ENCODE peak calls at places on chromosome 7, in ten cellular contexts. W, X, O, L, D, N, E, R, Q and C are unnamed samples.

GRCh38 chr7:129644634-129645230 is 33.2 kb downstream of the NRF1 start:
- DNase-seq in W (peak; percentile 67), X (peak; percentile 54), O (no peak), L (peak; percentile 39), D (peak; percentile 63), N (no peak), E (peak; percentile 81), R (peak; percentile 50), Q (no peak), C (peak; percentile 61)

GRCh38 chr7:122217125-122217524 is 73.1 kb upstream of the AASS start:
- DNase-seq in W (peak; percentile 81), X (no peak), O (no peak), L (no peak), D (no peak), N (no peak), E (no peak), R (no peak), Q (no peak), C (no peak)

GRCh38 chr7:141654551-141654950 is 47.4 kb downstream of the DENND11 start:
- DNase-seq in W (peak; percentile 74), X (peak; percentile 89), O (peak; percentile 67), L (peak; percentile 59), D (peak; percentile 69), N (peak; percentile 41), E (peak; percentile 92), R (peak; percentile 67), Q (peak; percentile 93), C (peak; percentile 59)

GRCh38 chr7:24827589-24827988 is 70.3 kb upstream of the GSDME start:
- DNase-seq in W (peak; percentile 9), X (no peak), O (no peak), L (no peak), D (no peak), N (no peak), E (no peak), R (peak; percentile 86), Q (no peak), C (peak; percentile 64)

GRCh38 chr7:28570970-28571288 is 158.6 kb downstream of the CREB5 start:
- DNase-seq in W (peak; percentile 82), X (no peak), O (no peak), L (no peak), D (peak; percentile 98), N (no peak), E (no peak), R (peak; percentile 45), Q (no peak), C (peak; percentile 28)

GRCh38 chr7:44988718-44989117 is 9.9 kb upstream of the MYO1G start:
- DNase-seq in W (no peak), X (no peak), O (no peak), L (no peak), D (no peak), N (no peak), E (no peak), R (no peak), Q (peak; percentile 30), C (no peak)

GRCh38 chr7:90492250-90492649 is 22.8 kb downstream of the PTTG1IP2 start:
- DNase-seq in W (peak; percentile 23), X (no peak), O (no peak), L (no peak), D (no peak), N (no peak), E (no peak), R (no peak), Q (no peak), C (no peak)

GRCh38 chr7:4103352-4104091 is 578.6 kb upstream of the FOXK1 start:
- DNase-seq in W (peak; percentile 67), X (no peak), O (no peak), L (no peak), D (peak; percentile 20), N (no peak), E (no peak), R (peak; percentile 73), Q (no peak), C (peak; percentile 74)

GRCh38 chr7:105827106-105827870 is 49.1 kb downstream of the ATXN7L1 start:
- DNase-seq in W (peak; percentile 62), X (no peak), O (no peak), L (no peak), D (no peak), N (no peak), E (no peak), R (no peak), Q (no peak), C (no peak)

GRCh38 chr7:1768835-1769234 is 98.8 kb downstream of the ELFN1 start:
- DNase-seq in W (peak; percentile 25), X (no peak), O (no peak), L (no peak), D (no peak), N (no peak), E (no peak), R (no peak), Q (no peak), C (no peak)

GRCh38 chr7:107816053-107816566 is 13.1 kb upstream of the SLC26A3 start:
- DNase-seq in W (no peak), X (no peak), O (no peak), L (no peak), D (no peak), N (no peak), E (no peak), R (peak; percentile 5), Q (no peak), C (no peak)

GRCh38 chr7:122352454-122352853 is 47.9 kb upstream of the FEZF1 start:
- DNase-seq in W (no peak), X (no peak), O (no peak), L (no peak), D (no peak), N (no peak), E (no peak), R (no peak), Q (no peak), C (no peak)

GRCh38 chr7:739455-739963 is 12.4 kb upstream of the PRKAR1B start:
- DNase-seq in W (no peak), X (no peak), O (no peak), L (no peak), D (no peak), N (no peak), E (no peak), R (no peak), Q (peak; percentile 83), C (no peak)

GRCh38 chr7:150829426-150829825 is 22.9 kb upstream of the AOC1 start:
- DNase-seq in W (no peak), X (no peak), O (no peak), L (no peak), D (no peak), N (no peak), E (no peak), R (no peak), Q (no peak), C (no peak)